ENCODE peak calls at places on chromosomes 13 and 19, in ten cellular contexts. J is foreskin keratinocyte; R is CD8-positive, alpha-beta T cell; S is GM23248; L is GM03348; K is astrocyte of the hippocampus; G is transverse colon; U is NCI-H1694 treated with DMSO at 0.1 percent for 48 hours; N is AG09319; T is NCI-H2029 treated with DMSO at 0.1 percent for 48 hours. H is an unnamed sample.

GRCh38 chr19:12482505-12482886 is 2.1 kb downstream of the ZNF709 start:
- DNase-seq in J (no peak), R (no peak), S (peak; percentile 11), L (no peak), K (peak; percentile 19), G (no peak), U (no peak), N (no peak), T (no peak), H (no peak)

GRCh38 chr13:28636677-28637317 is 22.1 kb upstream of the POMP start:
- DNase-seq in J (peak; percentile 43), R (no peak), S (peak; percentile 86), L (peak; percentile 69), K (peak; percentile 80), G (peak; percentile 65), U (peak; percentile 46), N (peak; percentile 55), T (peak; percentile 3), H (peak; percentile 65)

GRCh38 chr19:51799998-51800848 is 5.3 kb downstream of the FPR3 start:
- DNase-seq in J (no peak), R (no peak), S (no peak), L (no peak), K (peak; percentile 21), G (no peak), U (no peak), N (no peak), T (no peak), H (no peak)

GRCh38 chr13:41723136-41723535 is 237.8 kb downstream of the VWA8 start:
- DNase-seq in J (no peak), R (no peak), S (no peak), L (no peak), K (no peak), G (no peak), U (no peak), N (no peak), T (no peak), H (no peak)

GRCh38 chr13:30739646-30740642 is 4.6 kb downstream of the ALOX5AP start:
- DNase-seq in J (peak; percentile 81), R (no peak), S (peak; percentile 86), L (peak; percentile 65), K (peak; percentile 70), G (no peak), U (no peak), N (no peak), T (no peak), H (peak; percentile 43)

GRCh38 chr19:32489971-32490370 is 84.4 kb downstream of the DPY19L3 start:
- DNase-seq in J (no peak), R (no peak), S (no peak), L (peak; percentile 16), K (no peak), G (no peak), U (no peak), N (no peak), T (no peak), H (peak; percentile 37)

GRCh38 chr19:38139122-38139521 is 84.9 kb downstream of the DPF1 start:
- DNase-seq in J (no peak), R (no peak), S (no peak), L (no peak), K (no peak), G (no peak), U (no peak), N (no peak), T (peak; percentile 33), H (no peak)

GRCh38 chr13:32178763-32179162 is 136.4 kb downstream of the ZAR1L start:
- DNase-seq in J (no peak), R (no peak), S (no peak), L (no peak), K (no peak), G (no peak), U (no peak), N (no peak), T (no peak), H (no peak)

GRCh38 chr19:4582980-4583842 is 23.7 kb upstream of the SEMA6B start:
- DNase-seq in J (no peak), R (no peak), S (no peak), L (no peak), K (peak; percentile 49), G (no peak), U (no peak), N (no peak), T (no peak), H (no peak)